ENCODE peak calls at places on chromosomes 11 and 22, in seven cellular contexts. W, H, D, R, U, M and V are unnamed samples.
A peak's percentile ranks its signal among the peaks of the same experiment; 100 is the strongest.

GRCh38 chr11:72856551-72857342 is 42.5 kb downstream of the ATG16L2 start:
- DNase-seq in D (no peak), H (no peak), R (no peak), M (no peak), U (no peak), W (peak; percentile 93), V (no peak)

GRCh38 chr11:94958118-94958517 is 15.2 kb downstream of the CWC15 start:
- DNase-seq in R (no peak), M (no peak), H (no peak), U (no peak), D (peak; percentile 78), W (no peak), V (no peak)

GRCh38 chr11:27293500-27294417 is 69.3 kb downstream of the CCDC34 start:
- DNase-seq in W (no peak), M (no peak), R (no peak), U (no peak), D (peak; percentile 90), H (no peak), V (no peak)

GRCh38 chr11:128210148-128210940 is 377.0 kb downstream of the ETS1 start:
- DNase-seq in R (peak; percentile 51), U (no peak), W (peak; percentile 98), D (peak; percentile 91), H (no peak), M (no peak), V (no peak)

GRCh38 chr11:123020968-123021367 is 39.3 kb upstream of the BSX start:
- DNase-seq in R (peak; percentile 10), H (peak; percentile 79), D (peak; percentile 84), M (no peak), W (peak; percentile 32), U (peak; percentile 81), V (peak; percentile 84)

GRCh38 chr11:104337273-104337672 is 173.3 kb upstream of the PDGFD start:
- DNase-seq in U (no peak), R (no peak), M (no peak), W (no peak), H (no peak), D (peak; percentile 10), V (no peak)

GRCh38 chr11:104163100-104164027 is 583 bp downstream of the PDGFD start:
- DNase-seq in M (no peak), H (peak; percentile 14), R (no peak), U (no peak), W (peak; percentile 32), D (peak; percentile 28), V (no peak)

GRCh38 chr11:120352405-120352804 is 16.2 kb downstream of the ARHGEF12 start:
- DNase-seq in U (no peak), H (no peak), M (no peak), D (no peak), W (no peak), R (peak; percentile 22), V (no peak)

GRCh38 chr11:12356944-12357655 is 20.3 kb upstream of the PARVA start:
- DNase-seq in U (no peak), M (no peak), R (no peak), W (no peak), H (no peak), D (no peak), V (no peak)

GRCh38 chr11:3605721-3606324 is 36.0 kb downstream of the ART5 start:
- DNase-seq in D (no peak), W (no peak), M (no peak), H (no peak), R (no peak), U (no peak), V (no peak)

GRCh38 chr11:84437129-84438123 is 1151.3 kb upstream of the CCDC90B start:
- DNase-seq in M (no peak), W (no peak), R (peak; percentile 6), H (peak; percentile 11), D (peak; percentile 9), U (no peak), V (no peak)

GRCh38 chr11:133021503-133021902 is 510.8 kb downstream of the OPCML start:
- DNase-seq in W (no peak), D (no peak), U (no peak), H (no peak), M (no peak), R (no peak), V (no peak)

GRCh38 chr22:33682927-33683326 is 237.3 kb downstream of the LARGE1 start:
- DNase-seq in M (no peak), D (no peak), W (no peak), U (no peak), R (no peak), H (no peak), V (no peak)

GRCh38 chr11:66619080-66619554 is 2.7 kb downstream of the RBM14 start:
- DNase-seq in D (peak; percentile 79), M (no peak), R (no peak), W (peak; percentile 56), H (no peak), U (peak; percentile 60), V (peak; percentile 88)

GRCh38 chr22:44186737-44187136 is 6.0 kb downstream of the PARVG start:
- DNase-seq in D (no peak), H (no peak), R (no peak), W (no peak), M (no peak), U (peak; percentile 41), V (no peak)

GRCh38 chr11:125429174-125429707 is 66.8 kb downstream of the FEZ1 start:
- DNase-seq in H (peak; percentile 74), W (peak; percentile 59), M (peak; percentile 26), U (peak; percentile 67), D (peak; percentile 71), R (peak; percentile 22), V (peak; percentile 48)

GRCh38 chr11:102680945-102681344 is 24.6 kb downstream of the MMP27 start:
- DNase-seq in M (no peak), U (peak; percentile 70), H (no peak), D (peak; percentile 62), W (no peak), R (no peak), V (no peak)

GRCh38 chr22:37538590-37539357 is 19.6 kb upstream of the CARD10 start:
- DNase-seq in R (peak; percentile 97), W (peak; percentile 91), M (peak; percentile 85), D (peak; percentile 95), H (peak; percentile 95), U (peak; percentile 94), V (peak; percentile 93)

GRCh38 chr11:32561835-32562234 is 21.8 kb upstream of the EIF3M start:
- DNase-seq in U (no peak), D (no peak), W (no peak), H (no peak), M (no peak), R (no peak), V (no peak)

GRCh38 chr11:12827929-12828812 is 153.9 kb downstream of the TEAD1 start:
- DNase-seq in H (peak; percentile 15), R (peak; percentile 57), U (peak; percentile 31), W (peak; percentile 91), M (no peak), D (peak; percentile 75), V (peak; percentile 59)

GRCh38 chr11:41201156-41201555 is 258.3 kb downstream of the LRRC4C start:
- DNase-seq in H (peak; percentile 16), U (peak; percentile 50), D (peak; percentile 0), M (no peak), W (no peak), R (no peak), V (peak; percentile 31)

GRCh38 chr11:33912405-33913361 is 20.8 kb upstream of the LMO2 start:
- DNase-seq in W (no peak), U (peak; percentile 96), H (peak; percentile 65), D (peak; percentile 96), R (no peak), M (no peak), V (peak; percentile 79)

GRCh38 chr11:134046681-134047449 is 22.0 kb upstream of the JAM3 start:
- DNase-seq in R (no peak), W (no peak), M (no peak), U (no peak), H (no peak), D (no peak), V (no peak)